ENCODE peak calls at places on chromosomes 16 and 17, in ten cellular contexts. W is left ventricle myocardium inferior, R is SK-N-SH, Z is body of pancreas, N is PC-3, J is heart left ventricle, I is BE2C, H is kidney epithelial cell, X is thyroid gland, Y is left lung. B is an unnamed sample. For H3K27me3 and H3K36me3, the result is how much of the 10 kb centered on the place peaks cover.

GRCh38 chr16:14202697-14203096 is 131.6 kb downstream of the MRTFB start:
- DNase-seq in Y (no peak), R (peak), X (no peak), Z (no peak), I (no peak), W (no peak), J (no peak), N (peak), H (no peak), B (peak)

GRCh38 chr17:38459556-38459955 is 31.3 kb downstream of the ARHGAP23 start:
- DNase-seq in Z (no peak), X (no peak), W (peak), J (no peak), R (no peak), Y (no peak), H (no peak), I (no peak), N (no peak), B (no peak)

GRCh38 chr16:18932243-18932997 is 6.2 kb upstream of the SMG1 start:
- DNase-seq in J (no peak), X (peak), N (peak), Z (no peak), W (no peak), H (peak), I (no peak), Y (no peak), R (no peak), B (no peak)

GRCh38 chr16:495127-495748 is 32.3 kb upstream of the CAPN15 start:
- DNase-seq in R (peak), I (peak), J (no peak), Y (peak), N (peak), Z (peak), X (no peak), H (no peak), W (no peak), B (peak)

GRCh38 chr17:29212094-29212631 is 32.0 kb upstream of the MYO18A start:
- DNase-seq in X (no peak), W (no peak), H (no peak), J (no peak), I (no peak), N (no peak), Z (no peak), R (no peak), Y (no peak), B (no peak)

GRCh38 chr17:64662774-64663367 is 764 bp upstream of the SMURF2 start:
- DNase-seq in R (no peak), Y (no peak), W (no peak), J (no peak), N (peak), Z (no peak), H (no peak), I (no peak), X (no peak), B (peak)

GRCh38 chr16:62135903-62136302 is 99.7 kb upstream of the CDH8 start:
- DNase-seq in Z (no peak), Y (no peak), N (no peak), H (peak), R (no peak), X (no peak), I (no peak), J (no peak), W (no peak), B (no peak)

GRCh38 chr17:49746791-49747490 is 17.0 kb downstream of the FAM117A start:
- DNase-seq in H (no peak), R (no peak), J (no peak), X (no peak), I (no peak), N (no peak), Y (no peak), Z (no peak), W (no peak), B (no peak)

GRCh38 chr17:4710693-4711634 is 532 bp downstream of the ARRB2 start:
- DNase-seq in R (peak), N (no peak), Y (peak), X (no peak), Z (no peak), W (no peak), I (no peak), H (no peak), J (no peak), B (no peak)

GRCh38 chr16:1871974-1872635 is at the start of gene MEIOB:
- DNase-seq in R (peak), I (peak), N (no peak), X (no peak), J (no peak), Z (peak), Y (no peak), W (no peak), H (no peak), B (peak)

GRCh38 chr17:1713878-1714487 is 3.8 kb upstream of the TLCD2 start:
- DNase-seq in Z (peak), W (no peak), X (peak), N (peak), I (peak), R (peak), J (no peak), H (no peak), Y (peak), B (peak)

GRCh38 chr17:78798695-78799559 is 16.9 kb upstream of the CYTH1 start:
- DNase-seq in N (peak), Y (no peak), W (no peak), R (peak), H (no peak), I (no peak), Z (no peak), J (no peak), X (no peak), B (peak)

DNA sequence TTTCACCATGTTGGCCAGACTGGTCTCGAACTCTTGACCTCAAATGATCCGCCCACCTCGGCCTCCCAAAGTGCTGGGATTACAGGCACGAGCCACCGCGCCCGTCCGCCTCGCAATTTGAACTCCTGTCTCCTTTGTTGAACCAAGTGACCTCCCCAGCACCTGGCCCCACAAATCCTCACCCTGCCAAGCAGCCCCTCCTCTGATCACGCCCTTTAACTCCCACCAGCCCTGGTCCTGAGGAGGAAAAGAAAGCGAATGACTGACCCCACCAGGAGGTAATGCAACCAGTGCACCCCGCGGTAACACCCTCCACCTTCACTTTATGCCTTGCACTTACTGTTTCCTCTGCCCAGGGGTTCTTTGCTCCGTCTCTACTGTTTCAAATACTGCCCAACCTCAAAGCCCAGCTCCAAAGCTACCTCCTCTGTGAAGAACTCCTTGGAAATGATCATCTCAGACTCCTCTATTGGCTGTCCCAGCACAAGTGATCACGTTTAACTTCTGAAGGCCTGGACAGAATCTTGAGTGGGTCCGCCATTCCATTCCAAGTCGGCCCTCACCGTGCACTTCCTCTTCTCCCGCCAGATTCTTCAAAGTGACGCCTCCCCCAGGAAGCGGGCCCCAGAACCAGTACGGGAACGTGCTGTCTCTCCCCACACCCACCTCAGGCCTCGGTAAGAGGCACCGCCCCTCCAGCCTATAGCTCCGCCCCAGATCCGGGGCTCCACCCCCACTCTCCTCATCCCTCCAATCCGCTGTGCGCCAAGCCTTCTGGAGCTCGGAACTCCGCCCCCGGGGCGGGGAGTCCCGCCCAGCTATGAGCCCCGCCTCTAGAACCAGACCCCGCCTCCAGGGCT is 4.4 kb downstream of the CD19 start:
- DNase-seq in I (peak), N (peak), X (peak), H (no peak), W (peak), J (peak), R (peak), Z (peak), Y (peak), B (peak)
- H3K4me3 ChIP-seq in I (peak), N (no peak), X (no peak), H (no peak), W (peak), J (peak), R (no peak), Z (no peak), Y (peak), B (peak)

DNA sequence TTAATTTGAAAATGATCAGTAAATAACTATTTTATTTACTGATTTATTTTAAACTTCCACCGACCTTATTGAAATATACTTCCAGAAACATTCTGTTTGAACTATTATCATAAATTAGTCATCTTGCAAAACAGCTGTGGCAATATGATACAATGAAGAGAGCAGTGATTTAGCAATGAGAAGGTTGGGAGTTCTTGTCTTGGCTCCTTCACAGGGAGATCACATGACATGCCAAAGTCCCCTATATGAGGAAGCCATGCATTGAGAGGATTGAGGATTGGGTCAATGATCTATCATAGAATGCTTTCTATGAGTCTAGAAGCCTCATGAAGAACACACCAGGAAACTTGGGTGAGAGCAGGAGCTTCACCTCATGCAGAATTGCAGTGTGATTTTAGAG is 222.7 kb downstream of the LGALS9B start:
- DNase-seq in Z (no peak), Y (no peak), X (no peak), N (peak), J (no peak), W (no peak), H (no peak), R (no peak), I (no peak), B (no peak)
- H3K27me3 ChIP-seq in Z (under half), Y (under half), X (under half), N (under half), J (under half), W (under half), H (under half), R (under half), I (under half), B (under half)

DNA sequence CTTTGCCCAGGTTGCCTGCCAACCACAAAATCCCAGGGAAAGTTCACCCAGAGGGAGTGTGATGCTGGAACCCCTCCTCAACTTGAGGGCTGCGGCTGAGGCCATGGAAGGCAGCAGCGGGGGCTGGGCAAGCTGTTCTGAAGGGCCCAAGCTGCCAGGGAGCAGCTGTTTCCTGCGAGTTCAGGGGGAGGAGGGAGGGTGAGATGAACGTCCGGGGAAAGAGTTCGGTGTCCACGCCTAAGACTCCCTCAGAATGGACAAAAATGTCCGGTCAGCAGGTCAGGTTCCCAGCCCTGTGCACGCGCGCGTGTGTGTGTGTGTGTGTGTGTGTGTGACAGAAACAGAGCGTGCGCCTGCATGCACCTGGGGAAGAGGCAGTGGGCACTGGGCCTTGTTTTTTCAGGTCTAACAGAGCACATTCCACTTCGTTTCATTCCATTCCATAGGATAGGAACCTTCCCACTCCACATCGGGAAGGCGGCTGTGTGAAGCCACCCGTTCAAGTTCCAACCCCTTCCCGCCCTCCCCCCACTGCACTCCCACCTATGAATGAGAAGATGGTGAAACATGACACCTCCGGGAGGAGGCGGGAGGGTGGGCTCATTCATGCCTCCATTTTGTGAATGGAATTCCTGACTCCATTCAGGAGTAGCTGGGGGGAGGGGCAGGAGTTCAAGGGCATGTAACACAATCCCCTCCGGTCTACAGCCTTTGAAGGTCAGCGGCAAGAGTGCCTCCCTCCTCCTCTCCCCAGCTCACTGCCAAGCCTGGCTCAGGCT is 15.6 kb downstream of the ETV4 start:
- DNase-seq in Z (peak), W (peak), N (no peak), Y (peak), H (peak), X (peak), J (peak), R (no peak), I (peak), B (peak)
- H3K36me3 ChIP-seq in Z (under half), W (under half), N (under half), Y (under half), H (under half), X (under half), J (under half), R (under half), I (under half), B (under half)

GRCh38 chr16:57962756-57963155 is 8.2 kb downstream of the CNGB1 start:
- DNase-seq in X (no peak), H (no peak), Y (peak), Z (no peak), N (no peak), R (no peak), J (no peak), I (no peak), W (no peak), B (no peak)
- H3K4me3 ChIP-seq in X (no peak), H (no peak), Y (no peak), Z (no peak), N (no peak), R (no peak), J (no peak), I (no peak), W (no peak), B (no peak)

DNA sequence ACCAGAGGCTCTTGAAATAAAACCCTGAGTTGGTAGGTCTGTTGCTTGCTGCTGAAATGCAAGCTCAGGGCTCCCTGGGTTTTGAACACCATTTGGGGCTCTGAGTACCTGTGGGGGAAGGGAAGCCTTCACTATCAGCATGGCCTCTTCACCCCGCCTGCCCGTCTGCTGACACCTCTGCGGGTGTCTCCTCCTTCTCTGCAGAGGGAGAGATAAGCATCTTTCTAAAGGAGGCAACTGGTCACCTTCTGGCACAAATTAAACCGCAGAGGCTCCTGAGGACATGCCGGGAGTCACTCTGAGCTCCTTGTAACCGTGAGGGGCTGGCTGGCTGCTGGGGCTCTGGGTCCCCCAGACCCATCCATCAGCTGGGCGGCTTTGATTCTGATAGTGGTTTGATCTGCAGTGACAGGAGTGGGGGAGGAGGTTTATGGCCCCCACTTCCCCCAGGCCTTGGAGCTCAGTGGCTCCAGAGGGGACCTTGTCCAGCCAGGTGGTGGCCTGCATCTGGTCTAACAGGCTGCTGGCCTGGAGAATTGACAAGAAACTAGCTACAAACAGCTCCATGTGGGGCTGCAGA is 123.5 kb downstream of the IRF8 start:
- DNase-seq in Z (no peak), R (no peak), J (no peak), H (no peak), I (no peak), W (no peak), Y (no peak), X (no peak), N (no peak), B (no peak)
- H3K27me3 ChIP-seq in Z (under half), R (under half), J (under half), H (under half), I (under half), W (half or more), Y (under half), X (under half), N (under half), B (under half)

GRCh38 chr16:20538687-20539086 is 37.5 kb downstream of the ACSM2B start:
- DNase-seq in H (no peak), N (no peak), X (no peak), Z (no peak), R (no peak), I (no peak), Y (no peak), W (no peak), J (no peak), B (no peak)

DNA sequence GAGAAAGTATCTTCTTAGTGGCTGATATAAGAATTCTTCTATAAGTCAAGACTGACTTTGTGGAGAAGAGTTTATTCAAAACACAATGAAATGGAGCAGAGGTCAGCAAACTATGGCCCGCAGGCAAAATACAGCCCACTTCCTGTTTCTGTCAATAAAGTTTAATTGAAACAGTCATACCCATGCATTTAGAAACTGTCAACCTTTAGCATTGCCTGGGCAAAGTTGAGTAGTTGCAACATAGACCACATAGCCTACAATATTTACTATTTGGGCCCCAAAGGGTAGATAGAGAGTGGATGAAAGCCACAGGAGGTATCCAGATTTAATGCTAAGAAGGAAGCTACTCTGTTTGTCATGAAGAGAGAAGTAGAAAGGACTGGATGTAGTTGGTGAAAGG is 38.0 kb downstream of the ACSM2B start:
- DNase-seq in X (no peak), I (no peak), N (no peak), H (no peak), R (no peak), W (no peak), J (no peak), Z (no peak), Y (no peak), B (no peak)
- H3K36me3 ChIP-seq in X (under half), I (under half), N (under half), H (under half), R (under half), W (under half), J (under half), Z (under half), Y (under half), B (under half)

B was measured in H7.